ENCODE peak calls at places on chromosomes 13 and 19, in ten cellular contexts. M, G, F, H, A, O, Y, U, C and B are unnamed samples.

GRCh38 chr13:32001392-32001768 is 30.2 kb upstream of the FRY start:
- DNase-seq in O (no peak), M (peak), F (no peak), U (no peak), G (peak), Y (peak), C (no peak), A (peak), H (no peak), B (peak)

GRCh38 chr19:13149628-13150186 is 468 bp downstream of the STX10 start:
- DNase-seq in F (peak), Y (no peak), G (peak), U (no peak), O (peak), C (no peak), A (no peak), H (no peak), M (peak), B (peak)

GRCh38 chr19:39502640-39503417 is 4.1 kb downstream of the DLL3 start:
- DNase-seq in A (peak), O (peak), H (peak), U (peak), C (peak), M (peak), F (peak), Y (no peak), G (peak), B (peak)

GRCh38 chr13:96632536-96633320 is 361.5 kb downstream of the OXGR1 start:
- DNase-seq in H (no peak), Y (no peak), F (no peak), G (peak), U (no peak), A (no peak), M (no peak), C (no peak), O (no peak), B (no peak)

GRCh38 chr13:113598481-113598880 is 13.9 kb downstream of the TFDP1 start:
- DNase-seq in H (no peak), M (no peak), A (no peak), C (no peak), O (no peak), G (no peak), Y (no peak), U (no peak), F (no peak), B (no peak)

GRCh38 chr19:8366121-8366581 is 2.2 kb downstream of the ANGPTL4 start:
- DNase-seq in Y (no peak), U (no peak), H (no peak), M (no peak), C (no peak), F (no peak), O (no peak), A (no peak), G (no peak), B (no peak)

GRCh38 chr13:103941506-103942148 is 875.4 kb upstream of the SLC10A2 start:
- DNase-seq in U (no peak), C (no peak), G (peak), Y (no peak), M (peak), H (no peak), F (no peak), A (no peak), O (no peak), B (no peak)

GRCh38 chr13:19181021-19181620 is 503 bp downstream of the TUBA3C start:
- DNase-seq in U (no peak), H (no peak), C (no peak), Y (no peak), F (no peak), G (no peak), M (no peak), O (no peak), A (no peak), B (no peak)

GRCh38 chr19:7790416-7790815 is 27.4 kb downstream of the CLEC4M start:
- DNase-seq in A (no peak), Y (no peak), M (no peak), H (no peak), F (no peak), O (no peak), U (no peak), G (no peak), C (no peak), B (no peak)

GRCh38 chr13:51006067-51006800 is 96.6 kb downstream of the RNASEH2B start:
- DNase-seq in Y (no peak), A (no peak), M (no peak), U (no peak), F (no peak), O (no peak), C (no peak), H (no peak), G (peak), B (peak)

GRCh38 chr19:38837304-38837626 is 5.7 kb upstream of the ECH1 start:
- DNase-seq in H (no peak), C (no peak), O (no peak), G (no peak), U (no peak), Y (no peak), A (no peak), F (no peak), M (no peak), B (no peak)

GRCh38 chr19:19554074-19555023 is 16.3 kb downstream of the CILP2 start:
- DNase-seq in U (peak), A (peak), O (peak), G (peak), M (peak), F (no peak), Y (no peak), C (peak), H (peak), B (peak)

GRCh38 chr19:48907671-48908070 is 7.6 kb downstream of the NUCB1 start:
- DNase-seq in U (no peak), Y (no peak), A (no peak), G (no peak), M (no peak), C (no peak), F (no peak), H (no peak), O (no peak), B (no peak)

GRCh38 chr13:25654332-25654731 is 282.6 kb downstream of the ATP8A2 start:
- DNase-seq in U (no peak), O (no peak), Y (no peak), A (no peak), G (no peak), M (no peak), H (no peak), F (no peak), C (no peak), B (peak)

GRCh38 chr13:75258159-75258782 is 223.7 kb downstream of the TBC1D4 start:
- DNase-seq in Y (peak), G (peak), U (no peak), H (no peak), O (no peak), A (peak), C (no peak), F (no peak), M (peak), B (no peak)

GRCh38 chr13:73338389-73338788 is 279.6 kb downstream of the KLF5 start:
- DNase-seq in U (no peak), O (no peak), C (no peak), A (no peak), M (no peak), F (no peak), Y (no peak), G (peak), H (no peak), B (no peak)

GRCh38 chr19:32201211-32201610 is 144.2 kb upstream of the ZNF507 start:
- DNase-seq in Y (no peak), M (no peak), F (no peak), A (no peak), C (no peak), O (no peak), U (no peak), G (no peak), H (no peak), B (no peak)